ENCODE peak calls at places on chromosomes 16 and 17, in nine cellular contexts. I, Q, Y, V, M, D, A, T and N are unnamed samples.

GRCh38 chr17:48439473-48439872 is 9.5 kb upstream of the SKAP1 start:
- DNase-seq in M (no peak), T (no peak), D (no peak), V (no peak), I (no peak), Q (peak), A (no peak), Y (no peak), N (no peak)

GRCh38 chr17:73211745-73212144 is 18.9 kb downstream of the COG1 start:
- DNase-seq in Q (no peak), T (peak), V (no peak), A (no peak), Y (no peak), I (no peak), M (no peak), D (no peak), N (no peak)

GRCh38 chr17:80859004-80859941 is 132.4 kb upstream of the CHMP6 start:
- DNase-seq in Y (peak), I (no peak), V (peak), T (no peak), A (peak), Q (no peak), D (peak), M (peak), N (no peak)

GRCh38 chr17:29007456-29008455 is 1.9 kb upstream of the SEZ6 start:
- DNase-seq in D (no peak), V (no peak), T (no peak), A (no peak), I (no peak), Q (no peak), Y (peak), M (no peak), N (no peak)

GRCh38 chr17:30567231-30568116 is 90.3 kb downstream of the GOSR1 start:
- DNase-seq in I (no peak), A (no peak), M (no peak), T (no peak), D (no peak), V (no peak), Y (no peak), Q (no peak), N (no peak)

GRCh38 chr16:3740934-3741333 is 23.6 kb upstream of the TRAP1 start:
- DNase-seq in Y (no peak), A (no peak), V (no peak), M (peak), T (no peak), Q (no peak), D (no peak), I (no peak), N (no peak)

GRCh38 chr17:1789936-1790335 is 28.1 kb downstream of the SERPINF1 start:
- DNase-seq in M (no peak), A (no peak), Y (no peak), T (no peak), V (no peak), I (no peak), Q (no peak), D (no peak), N (no peak)

GRCh38 chr17:21193031-21193430 is 20.9 kb downstream of the TMEM11 start:
- DNase-seq in M (no peak), A (no peak), Y (no peak), T (no peak), I (no peak), Q (no peak), V (no peak), D (no peak), N (no peak)

GRCh38 chr16:82152192-82152591 is 17.8 kb downstream of the MPHOSPH6 start:
- DNase-seq in M (no peak), Q (no peak), V (no peak), I (no peak), A (no peak), T (no peak), Y (no peak), D (no peak), N (no peak)

GRCh38 chr16:74743668-74744299 is 30.8 kb downstream of the FA2H start:
- DNase-seq in Y (peak), T (peak), I (no peak), M (no peak), V (peak), D (no peak), Q (no peak), A (no peak), N (no peak)

GRCh38 chr17:30449480-30449879 is 27.7 kb upstream of the GOSR1 start:
- DNase-seq in D (no peak), I (no peak), Y (peak), M (no peak), T (no peak), A (no peak), Q (no peak), V (no peak), N (no peak)

DNA sequence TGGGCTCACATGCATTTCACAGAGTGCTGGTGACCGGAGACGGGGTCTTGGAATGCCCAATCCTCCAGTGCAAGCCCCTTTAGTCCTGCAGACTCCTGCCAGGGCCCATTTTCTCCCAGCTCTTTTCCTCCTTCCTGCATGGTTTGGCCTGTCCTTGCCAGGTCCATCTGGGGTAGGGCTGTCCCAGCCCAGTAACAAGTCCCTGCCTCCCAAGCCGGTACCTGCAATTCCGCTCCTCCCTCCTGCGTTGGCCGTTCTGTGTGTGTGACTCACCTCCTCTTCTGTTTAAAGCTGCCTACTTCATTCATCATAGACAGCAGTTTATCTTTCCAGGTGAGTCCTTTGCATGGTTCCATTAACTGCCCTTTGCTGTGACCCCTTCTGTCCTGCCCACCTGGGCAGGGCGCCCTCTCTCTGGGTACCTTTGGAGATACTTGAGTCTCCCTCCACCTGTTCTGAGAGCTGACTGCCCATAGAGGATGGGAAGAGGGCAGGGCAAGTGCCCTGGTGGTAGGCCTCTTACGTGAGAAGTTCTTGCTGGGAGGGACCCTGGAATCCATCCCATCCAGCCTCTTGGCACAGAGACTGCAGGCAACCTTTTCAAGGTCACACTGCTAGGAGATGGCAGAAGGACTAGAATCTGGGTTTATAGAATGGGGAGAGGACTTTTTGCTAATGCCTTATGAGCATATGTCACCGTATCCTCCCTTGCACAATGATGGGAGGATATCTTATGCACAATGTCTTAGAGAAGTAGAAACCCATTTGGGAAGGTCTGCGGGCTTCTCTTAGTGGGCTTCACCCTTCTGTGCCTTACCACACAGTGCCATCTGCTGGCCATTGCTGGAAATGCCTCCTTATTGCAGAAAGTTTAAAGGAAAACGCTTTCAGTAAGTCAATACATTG is 29.7 kb upstream of the LGALS9 start:
- DNase-seq in V (peak), A (no peak), T (peak), Y (peak), Q (peak), M (peak), D (peak), I (peak), N (peak)
- TF ChIP-seq CTCF in V (no peak), A (peak), T (peak), Y (peak), Q (peak), M (peak), D (peak), I (peak), N (peak)

DNA sequence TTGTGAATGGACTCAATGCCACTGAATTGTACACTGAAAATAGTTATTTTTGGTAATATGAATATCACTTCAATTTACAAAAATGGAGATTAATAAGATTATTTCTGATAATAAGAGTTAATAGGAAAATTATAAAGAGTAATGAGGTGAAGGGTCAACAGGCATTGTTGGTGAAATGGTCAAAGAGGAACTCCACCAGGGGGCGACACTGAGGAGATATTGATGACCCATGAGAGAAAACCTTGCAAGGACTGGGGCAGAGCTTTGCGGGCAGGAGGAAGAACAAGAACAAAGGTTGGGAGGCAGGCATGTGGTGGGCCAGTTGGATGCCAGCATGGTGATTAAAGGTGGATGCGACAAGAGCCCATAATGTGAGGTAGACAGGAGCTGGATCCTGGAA is 74.0 kb upstream of the XYLT1 start:
- DNase-seq in Q (peak), V (no peak), Y (no peak), D (no peak), T (no peak), A (no peak), M (no peak), I (no peak), N (no peak)
- TF ChIP-seq CTCF in Q (peak), V (no peak), Y (peak), D (peak), T (no peak), A (no peak), M (no peak), I (peak), N (peak)

DNA sequence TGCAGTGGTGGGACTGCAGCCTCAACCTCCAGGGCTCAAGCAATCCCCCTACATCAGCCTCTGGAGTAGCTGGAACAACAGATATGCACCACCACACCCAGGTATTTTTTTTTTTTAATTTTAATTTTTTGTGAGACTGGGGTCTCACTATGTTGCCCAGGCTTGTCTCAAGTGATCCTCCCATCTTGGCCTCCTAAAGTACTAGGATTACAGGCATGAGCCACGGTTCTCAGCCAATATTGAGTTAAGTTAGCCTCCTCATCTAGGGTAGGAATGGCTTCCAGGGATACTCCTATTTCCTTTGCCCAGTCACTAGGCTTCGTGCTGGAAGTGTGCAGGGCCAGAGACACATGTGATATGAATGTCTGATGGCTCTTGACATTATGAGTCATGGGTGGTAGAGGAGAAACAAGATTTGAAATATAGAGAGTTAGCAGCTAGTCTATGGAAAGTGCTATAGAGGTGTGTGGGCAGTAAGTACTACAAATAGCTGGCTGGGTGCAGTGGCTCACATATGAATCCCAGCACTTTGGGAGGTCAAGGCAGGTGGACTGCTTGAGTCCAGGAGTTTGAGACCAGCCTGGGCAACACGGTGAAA is 8.0 kb upstream of the HES7 start:
- DNase-seq in D (no peak), I (no peak), V (no peak), T (no peak), M (no peak), Y (no peak), A (no peak), Q (no peak), N (no peak)
- TF ChIP-seq CTCF in D (no peak), I (no peak), V (no peak), T (no peak), M (no peak), Y (no peak), A (no peak), Q (no peak), N (no peak)

GRCh38 chr17:64661731-64661980 is 451 bp downstream of the SMURF2 start:
- DNase-seq in I (no peak), T (peak), V (no peak), D (no peak), Y (no peak), M (no peak), A (peak), Q (no peak), N (no peak)

GRCh38 chr17:64657610-64658125 is 4.4 kb downstream of the SMURF2 start:
- DNase-seq in A (no peak), T (no peak), I (no peak), V (no peak), D (no peak), Y (no peak), Q (no peak), M (no peak), N (no peak)

GRCh38 chr17:64658931-64659330 is 3.2 kb downstream of the SMURF2 start:
- DNase-seq in I (no peak), Y (peak), A (no peak), V (no peak), D (no peak), M (no peak), T (no peak), Q (no peak), N (no peak)

GRCh38 chr17:64662774-64663367 is 764 bp upstream of the SMURF2 start:
- DNase-seq in M (no peak), Q (no peak), V (no peak), T (no peak), A (no peak), Y (no peak), D (no peak), I (no peak), N (no peak)

DNA sequence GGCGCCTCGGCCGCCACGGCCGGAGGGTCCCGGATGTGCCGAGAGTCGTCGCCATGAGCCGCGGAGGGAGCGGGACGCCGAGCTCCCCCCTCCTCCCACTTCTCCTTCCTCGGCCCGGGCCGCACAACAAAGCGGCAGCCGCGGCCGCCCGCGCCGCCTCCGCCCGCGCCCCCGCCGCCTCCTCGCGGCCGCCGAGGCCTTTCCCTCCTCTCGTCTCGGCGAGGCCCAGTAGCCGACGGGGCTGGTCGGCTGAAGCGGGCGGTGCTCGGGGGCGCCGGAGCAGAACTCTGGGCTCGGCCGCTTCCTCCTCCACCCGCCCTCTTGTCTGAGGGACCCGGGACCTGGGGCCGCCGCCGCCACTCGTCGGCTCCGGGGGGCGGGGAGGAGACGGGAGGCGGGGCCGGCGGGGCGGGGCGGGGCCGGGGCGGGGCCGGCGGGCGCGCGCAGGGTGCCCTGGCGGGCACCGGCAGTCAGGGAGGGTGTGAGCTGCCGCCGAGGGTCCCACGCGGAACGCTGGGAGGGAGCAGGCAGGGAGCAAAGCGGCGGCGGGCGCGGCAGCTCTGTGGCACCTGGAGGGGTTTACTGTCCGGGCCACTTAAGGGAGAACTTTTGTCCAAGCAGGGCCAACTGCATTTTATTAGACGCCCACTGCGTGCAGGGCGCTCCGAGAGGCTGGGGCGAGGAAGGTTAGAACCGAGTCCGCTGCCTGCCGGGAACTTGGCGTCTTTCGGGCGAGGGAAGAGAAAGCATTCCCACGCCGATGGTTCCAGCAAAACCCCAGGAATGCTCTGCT is at the start of gene SMURF2:
- DNase-seq in V (peak), D (no peak), Y (no peak), I (peak), T (peak), Q (peak), A (peak), M (peak), N (peak)
- TF ChIP-seq CTCF in V (no peak), D (no peak), Y (no peak), I (peak), T (peak), Q (no peak), A (no peak), M (peak), N (no peak)

DNA sequence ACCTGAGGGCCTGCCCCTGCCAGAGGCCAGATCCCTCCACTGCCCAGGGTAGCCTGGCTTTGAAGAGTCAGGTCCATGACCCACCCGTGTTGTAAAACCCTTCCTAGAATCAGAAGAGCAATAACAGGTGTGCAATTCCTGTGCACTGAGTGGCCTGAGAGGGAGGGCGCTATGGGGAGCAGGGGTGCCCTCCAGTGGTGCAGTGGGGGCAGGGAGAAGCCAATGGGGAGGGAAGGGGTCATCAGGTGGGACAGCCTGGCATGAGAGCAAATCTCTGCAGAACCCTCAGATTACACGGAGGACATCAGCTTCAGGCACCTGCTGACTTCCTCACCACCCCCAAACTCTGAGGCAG is 72.9 kb upstream of the ZNF469 start:
- DNase-seq in A (no peak), Y (no peak), Q (no peak), I (no peak), M (no peak), T (no peak), V (no peak), D (no peak), N (no peak)
- TF ChIP-seq CTCF in A (peak), Y (peak), Q (no peak), I (no peak), M (peak), T (no peak), V (no peak), D (peak), N (peak)

DNA sequence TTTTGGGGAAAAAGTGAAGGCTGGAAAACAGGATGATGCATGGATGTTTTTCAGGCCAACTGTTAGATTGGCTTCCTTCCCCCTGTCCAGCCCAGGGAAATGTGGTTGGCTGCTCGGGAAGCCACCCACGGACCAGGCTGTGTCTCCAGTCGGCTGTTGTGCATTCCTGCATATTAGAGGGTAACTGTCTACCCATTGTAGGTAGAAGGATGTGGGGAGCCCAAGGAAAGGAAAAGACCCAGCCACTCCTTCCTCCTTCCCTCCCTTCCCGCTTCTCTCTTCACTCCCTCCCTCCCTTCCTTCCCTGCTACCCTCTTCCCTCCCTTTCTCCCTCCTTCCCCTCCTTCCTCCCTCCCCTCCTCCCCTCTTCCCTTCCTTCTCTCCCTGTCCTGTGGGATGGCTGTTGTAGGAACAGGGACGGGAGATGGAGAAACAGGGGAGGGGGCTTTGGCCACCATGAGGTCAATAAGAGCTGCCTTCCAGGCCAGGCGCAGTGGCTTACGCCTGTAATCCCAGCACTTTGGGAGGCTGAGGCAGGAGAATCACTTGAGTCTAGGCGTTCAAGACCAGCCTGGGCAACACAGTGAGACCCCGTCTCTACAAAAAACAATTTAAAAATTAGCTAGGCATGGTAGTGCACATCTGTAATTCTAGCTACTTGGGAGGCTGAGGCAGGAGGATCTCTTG is 16.9 kb downstream of the SYT17 start:
- DNase-seq in Y (no peak), Q (no peak), M (no peak), D (no peak), I (no peak), V (no peak), A (no peak), T (no peak), N (no peak)
- TF ChIP-seq CTCF in Y (no peak), Q (no peak), M (no peak), D (no peak), I (no peak), V (no peak), A (no peak), T (no peak), N (no peak)

GRCh38 chr16:56093055-56093454 is 98.2 kb upstream of the GNAO1 start:
- DNase-seq in D (no peak), M (no peak), V (no peak), I (no peak), T (no peak), Q (no peak), A (no peak), Y (no peak), N (no peak)

GRCh38 chr16:56090076-56090475 is 101.2 kb upstream of the GNAO1 start:
- DNase-seq in M (no peak), A (no peak), D (no peak), I (no peak), T (no peak), Y (no peak), Q (no peak), V (no peak), N (no peak)

GRCh38 chr16:56094231-56094630 is 97.1 kb upstream of the GNAO1 start:
- DNase-seq in M (no peak), I (no peak), T (no peak), Q (no peak), V (no peak), A (no peak), D (no peak), Y (no peak), N (no peak)
- TF ChIP-seq CTCF in M (no peak), I (no peak), T (no peak), Q (no peak), V (no peak), A (no peak), D (no peak), Y (no peak), N (no peak)